ENCODE peak calls at places on chromosomes 5 and 9, in ten cellular contexts. T is brain pericyte, Q is SK-N-DZ, Y is GM12865, X is WTC11, R is GM10248, I is hypothalamus, S is GM12878, B is sciatic nerve, M is neural crest cell. A is an unnamed sample.

GRCh38 chr9:69470186-69470977 is 145.4 kb downstream of the ENTREP1 start:
- DNase-seq in M (no peak), Q (no peak), R (no peak), I (no peak), S (no peak), X (no peak), T (no peak), Y (no peak), B (no peak), A (no peak)

GRCh38 chr5:68431181-68431580 is 215.6 kb downstream of the PIK3R1 start:
- DNase-seq in T (no peak), S (no peak), I (no peak), R (no peak), Y (no peak), M (no peak), Q (no peak), B (no peak), X (no peak), A (no peak)

GRCh38 chr5:16539169-16539666 is 73.6 kb upstream of the ZNF622 start:
- DNase-seq in I (no peak), X (no peak), M (no peak), B (peak; percentile 69), T (no peak), R (no peak), Y (no peak), Q (no peak), S (no peak), A (no peak)

GRCh38 chr9:35526087-35526801 is 36.3 kb downstream of the RUSC2 start:
- DNase-seq in I (no peak), Y (no peak), S (no peak), T (no peak), M (no peak), X (no peak), R (no peak), B (no peak), Q (no peak), A (no peak)

GRCh38 chr5:157729858-157730257 is 1.4 kb upstream of the THG1L start:
- DNase-seq in B (no peak), T (no peak), R (peak; percentile 68), Q (no peak), M (no peak), I (no peak), X (no peak), S (peak; percentile 83), Y (peak; percentile 86), A (no peak)

GRCh38 chr5:150574818-150575537 is 65.5 kb upstream of the SYNPO start:
- DNase-seq in T (no peak), R (no peak), S (no peak), X (no peak), M (no peak), Y (no peak), Q (peak; percentile 74), I (no peak), B (peak; percentile 72), A (no peak)

GRCh38 chr5:151495330-151495729 is 47.9 kb downstream of the SLC36A1 start:
- DNase-seq in X (no peak), M (no peak), B (no peak), S (no peak), T (no peak), I (no peak), R (no peak), Y (no peak), Q (no peak), A (no peak)

GRCh38 chr5:132313378-132313777 is 19.2 kb downstream of the SLC22A4 start:
- DNase-seq in X (no peak), T (no peak), M (no peak), I (no peak), Y (no peak), B (no peak), Q (no peak), R (no peak), S (no peak), A (no peak)

GRCh38 chr9:137077010-137077747 is at the start of gene UAP1L1:
- DNase-seq in M (no peak), Q (no peak), I (peak; percentile 90), X (peak; percentile 64), T (no peak), Y (peak; percentile 86), R (peak; percentile 88), S (no peak), B (peak; percentile 90), A (no peak)

GRCh38 chr9:120480707-120481106 is 99.3 kb downstream of the CDK5RAP2 start:
- DNase-seq in R (no peak), T (no peak), Y (no peak), I (no peak), S (no peak), Q (no peak), X (no peak), M (no peak), B (no peak), A (no peak)

GRCh38 chr5:107456281-107456715 is 214.4 kb downstream of the EFNA5 start:
- DNase-seq in M (no peak), X (no peak), Y (peak; percentile 84), S (peak; percentile 79), Q (no peak), T (no peak), I (no peak), R (no peak), B (no peak), A (no peak)

GRCh38 chr5:77957-78804 is 13.8 kb upstream of the PLEKHG4B start:
- DNase-seq in R (peak; percentile 35), Y (peak; percentile 40), I (no peak), M (no peak), X (no peak), B (no peak), Q (peak; percentile 46), T (no peak), S (no peak), A (no peak)

GRCh38 chr5:145984072-145984471 is 47.7 kb downstream of the SH3RF2 start:
- DNase-seq in I (no peak), B (no peak), T (no peak), Y (no peak), M (no peak), R (no peak), Q (no peak), X (no peak), S (no peak), A (no peak)

GRCh38 chr9:127828262-127829031 is 25.8 kb downstream of the FPGS start:
- DNase-seq in S (no peak), B (peak; percentile 96), X (peak; percentile 98), R (no peak), Q (peak; percentile 87), I (peak; percentile 26), Y (no peak), T (no peak), M (peak; percentile 89), A (no peak)

GRCh38 chr9:105822814-105823213 is 128.5 kb downstream of the TMEM38B start:
- DNase-seq in Y (no peak), S (no peak), B (no peak), X (no peak), T (no peak), R (no peak), I (no peak), Q (no peak), M (no peak), A (no peak)

GRCh38 chr5:1831677-1832313 is 30.6 kb downstream of the NDUFS6 start:
- DNase-seq in Y (no peak), I (no peak), R (no peak), B (no peak), X (peak; percentile 36), S (no peak), Q (no peak), T (no peak), M (no peak), A (no peak)